ENCODE peak calls at places on chromosomes 11 and 22, in six cellular contexts. F is nucleus accumbens, I is CMK, A is left ventricle myocardium inferior, N is NCI-H345, W is astrocyte of the spinal cord. X is an unnamed sample.

GRCh38 chr11:122813176-122813917 is 25.0 kb upstream of the CRTAM start:
- DNase-seq in F (no peak), I (no peak), A (no peak), N (no peak), W (no peak), X (no peak)

GRCh38 chr22:17705565-17706450 is 67.3 kb downstream of the BCL2L13 start:
- DNase-seq in F (no peak), I (no peak), A (no peak), N (no peak), W (no peak), X (no peak)

GRCh38 chr11:41533761-41534160 is 74.3 kb upstream of the LRRC4C start:
- DNase-seq in F (no peak), I (no peak), A (no peak), N (no peak), W (no peak), X (peak; percentile 8)

GRCh38 chr11:126129681-126130671 is 67.3 kb upstream of the CDON start:
- DNase-seq in F (no peak), I (no peak), A (no peak), N (peak; percentile 81), W (no peak), X (no peak)

GRCh38 chr11:132942611-132943324 is 589.5 kb downstream of the OPCML start:
- DNase-seq in F (no peak), I (no peak), A (no peak), N (peak; percentile 24), W (no peak), X (no peak)

GRCh38 chr11:16773981-16774710 is 35.7 kb downstream of the C11orf58 start:
- DNase-seq in F (no peak), I (no peak), A (no peak), N (no peak), W (no peak), X (no peak)

GRCh38 chr11:2886191-2886894 is 768 bp upstream of the CDKN1C start:
- DNase-seq in F (peak; percentile 61), I (no peak), A (peak; percentile 41), N (no peak), W (peak; percentile 17), X (no peak)

GRCh38 chr11:64561984-64562722 is 28.9 kb upstream of the SLC22A12 start:
- DNase-seq in F (no peak), I (no peak), A (no peak), N (no peak), W (no peak), X (no peak)

GRCh38 chr11:8068605-8069221 is 12.3 kb upstream of the TUB start:
- DNase-seq in F (no peak), I (peak; percentile 14), A (peak; percentile 46), N (peak; percentile 16), W (peak; percentile 85), X (no peak)

GRCh38 chr11:61728940-61729219 is 23.6 kb upstream of the MYRF start:
- DNase-seq in F (no peak), I (no peak), A (no peak), N (no peak), W (peak; percentile 59), X (no peak)

GRCh38 chr11:119850822-119851409 is 121.9 kb upstream of the NECTIN1 start:
- DNase-seq in F (no peak), I (no peak), A (no peak), N (no peak), W (no peak), X (no peak)

GRCh38 chr11:106421673-106422292 is 344.3 kb downstream of the AASDHPPT start:
- DNase-seq in F (no peak), I (no peak), A (no peak), N (no peak), W (no peak), X (no peak)

GRCh38 chr22:44091021-44091721 is 67.1 kb downstream of the PARVB start:
- DNase-seq in F (no peak), I (no peak), A (no peak), N (no peak), W (peak; percentile 10), X (peak; percentile 13)

GRCh38 chr11:86577663-86578636 is 94.5 kb downstream of the ME3 start:
- DNase-seq in F (no peak), I (no peak), A (peak; percentile 72), N (no peak), W (peak; percentile 95), X (no peak)

GRCh38 chr11:125281831-125282595 is 117.5 kb downstream of the PKNOX2 start:
- DNase-seq in F (no peak), I (no peak), A (no peak), N (no peak), W (no peak), X (no peak)

GRCh38 chr11:100823360-100823759 is 136.3 kb downstream of the ARHGAP42 start:
- DNase-seq in F (no peak), I (no peak), A (no peak), N (no peak), W (peak; percentile 36), X (no peak)

GRCh38 chr11:78039919-78040671 is 17.0 kb upstream of the KCTD14 start:
- DNase-seq in F (peak; percentile 4), I (peak; percentile 38), A (peak; percentile 67), N (peak; percentile 69), W (peak; percentile 80), X (peak; percentile 17)

GRCh38 chr11:78725200-78725599 is 150.5 kb upstream of the NARS2 start:
- DNase-seq in F (no peak), I (no peak), A (no peak), N (no peak), W (no peak), X (no peak)

GRCh38 chr11:28835790-28836189 is 727.6 kb downstream of the METTL15 start:
- DNase-seq in F (no peak), I (no peak), A (no peak), N (no peak), W (peak; percentile 68), X (no peak)

GRCh38 chr11:28833670-28834069 is 725.5 kb downstream of the METTL15 start:
- DNase-seq in F (no peak), I (no peak), A (no peak), N (no peak), W (peak; percentile 94), X (no peak)

GRCh38 chr11:132541794-132542193 is 990.5 kb downstream of the OPCML start:
- DNase-seq in F (no peak), I (no peak), A (no peak), N (no peak), W (no peak), X (no peak)

GRCh38 chr11:116535954-116536353 is 236.8 kb downstream of the BUD13 start:
- DNase-seq in F (no peak), I (no peak), A (no peak), N (no peak), W (no peak), X (no peak)

GRCh38 chr11:125347261-125347585 is 148.8 kb downstream of the FEZ1 start:
- DNase-seq in F (no peak), I (no peak), A (no peak), N (no peak), W (no peak), X (no peak)

GRCh38 chr22:39277135-39277607 is 32.4 kb upstream of the PDGFB start:
- DNase-seq in F (no peak), I (no peak), A (no peak), N (no peak), W (peak; percentile 60), X (no peak)

GRCh38 chr11:134478176-134478575 is 66.1 kb upstream of the B3GAT1 start:
- DNase-seq in F (no peak), I (no peak), A (no peak), N (no peak), W (no peak), X (no peak)